ENCODE peak calls at places on chromosomes 11 and 22, in five cellular contexts. B is left cardiac atrium, K is GM13976, S is mesothelial cell of epicardium, E is omental fat pad. H is an unnamed sample.

GRCh38 chr11:34132261-34132965 is 27.0 kb downstream of the NAT10 start:
- DNase-seq in S (no peak), K (no peak), E (no peak), B (no peak), H (no peak)

GRCh38 chr22:27135582-27135981 is 478.2 kb downstream of the MIAT start:
- DNase-seq in B (no peak), E (no peak), K (no peak), S (no peak), H (no peak)

GRCh38 chr11:64455436-64456261 is 96.7 kb downstream of the RPS6KA4 start:
- DNase-seq in E (no peak), K (no peak), S (no peak), B (no peak), H (no peak)

GRCh38 chr22:24429411-24430365 is 2.3 kb downstream of the ADORA2A start:
- DNase-seq in E (no peak), S (no peak), K (peak), B (peak), H (no peak)

GRCh38 chr11:121762820-121763219 is 310.1 kb upstream of the SORL1-AS1 start:
- DNase-seq in B (peak), S (peak), E (no peak), K (no peak), H (no peak)

GRCh38 chr22:33922268-33922667 is 2.0 kb upstream of the LARGE1 start:
- DNase-seq in K (no peak), S (peak), E (no peak), B (peak), H (no peak)

GRCh38 chr22:23063539-23064380 is 6.6 kb upstream of the GNAZ start:
- DNase-seq in S (no peak), B (no peak), K (peak), E (no peak), H (no peak)

GRCh38 chr22:42134033-42135020 is 3.7 kb upstream of the CYP2D6 start:
- DNase-seq in E (no peak), B (no peak), S (no peak), K (no peak), H (no peak)

GRCh38 chr22:22139364-22139763 is 105.2 kb upstream of the VPREB1 start:
- DNase-seq in B (no peak), K (no peak), S (no peak), E (no peak), H (no peak)

GRCh38 chr11:86637976-86638375 is 34.4 kb downstream of the ME3 start:
- DNase-seq in E (no peak), B (no peak), K (no peak), S (no peak), H (no peak)

GRCh38 chr11:106879029-106879428 is 139.2 kb downstream of the GUCY1A2 start:
- DNase-seq in S (no peak), K (no peak), B (no peak), E (no peak), H (no peak)

GRCh38 chr22:19723165-19723989 is at the start of gene GP1BB:
- DNase-seq in S (no peak), B (peak), E (no peak), K (peak), H (no peak)

GRCh38 chr22:36590441-36591056 is 61.6 kb upstream of the EIF3D start:
- DNase-seq in E (no peak), K (no peak), S (no peak), B (no peak), H (no peak)

GRCh38 chr11:66315921-66316811 is 678 bp downstream of the CD248 start:
- DNase-seq in E (no peak), B (no peak), S (no peak), K (no peak), H (no peak)

GRCh38 chr11:61581931-61582330 is 1.1 kb upstream of the SYT7 start:
- DNase-seq in S (no peak), B (no peak), E (no peak), K (no peak), H (no peak)